ENCODE peak calls at places on chromosomes 6 and 20, in four cellular contexts. K, M, H and V are unnamed samples. For H3K36me3, the result is how much of the 10 kb centered on the place peaks cover.

GRCh38 chr6:25010917-25011625 is 75.3 kb upstream of the RIPOR2 start:
- DNase-seq in K (no peak), M (no peak), H (no peak), V (peak)

GRCh38 chr20:3067139-3068009 is 4.0 kb upstream of the OXT start:
- DNase-seq in K (no peak), M (no peak), H (no peak), V (no peak)

GRCh38 chr6:126033696-126034095 is 47.4 kb downstream of the TRMT11 start:
- DNase-seq in K (peak), M (no peak), H (peak), V (peak)

GRCh38 chr6:46338098-46338497 is 153.2 kb downstream of the RCAN2 start:
- DNase-seq in K (no peak), M (no peak), H (no peak), V (no peak)

GRCh38 chr6:46932941-46933340 is 11.2 kb upstream of the ADGRF5 start:
- DNase-seq in K (no peak), M (no peak), H (no peak), V (no peak)

GRCh38 chr6:84583784-84584183 is 180.6 kb downstream of the TBX18 start:
- DNase-seq in K (no peak), M (no peak), H (no peak), V (no peak)

GRCh38 chr6:33692078-33692759 is 19.3 kb downstream of the UQCC2 start:
- DNase-seq in K (no peak), M (peak), H (no peak), V (no peak)

GRCh38 chr6:31400467-31401289 is 2.7 kb upstream of the MICA start:
- DNase-seq in K (peak), M (peak), H (peak), V (peak)

GRCh38 chr20:58981564-58982364 is 708 bp downstream of the NELFCD start:
- DNase-seq in K (no peak), M (no peak), H (peak), V (peak)

GRCh38 chr6:133891814-133892443 is 3.0 kb downstream of the TCF21 start:
- DNase-seq in K (no peak), M (no peak), H (no peak), V (no peak)

GRCh38 chr20:61874421-61875068 is 191.1 kb downstream of the TAF4 start:
- DNase-seq in K (peak), M (peak), H (peak), V (peak)

GRCh38 chr6:74282143-74282689 is 586.2 kb downstream of the CD109 start:
- DNase-seq in K (no peak), M (peak), H (no peak), V (no peak)

GRCh38 chr6:15332441-15332840 is 86.6 kb downstream of the JARID2 start:
- DNase-seq in K (no peak), M (no peak), H (no peak), V (no peak)

GRCh38 chr6:122640377-122640776 is 30.2 kb downstream of the PKIB start:
- DNase-seq in K (no peak), M (no peak), H (no peak), V (peak)

GRCh38 chr6:36979343-36979742 is 6.7 kb downstream of the MTCH1 start:
- DNase-seq in K (no peak), M (no peak), H (peak), V (peak)

GRCh38 chr6:118297821-118298220 is 250.3 kb upstream of the PLN start:
- DNase-seq in K (no peak), M (no peak), H (no peak), V (no peak)

GRCh38 chr20:63651942-63652191 is 1.4 kb downstream of the STMN3 start:
- DNase-seq in K (no peak), M (no peak), H (no peak), V (no peak)

GRCh38 chr20:61980647-61981583 is 84.8 kb downstream of the TAF4 start:
- DNase-seq in K (no peak), M (peak), H (no peak), V (no peak)

GRCh38 chr20:54223751-54224150 is 15.9 kb downstream of the PFDN4 start:
- DNase-seq in K (peak), M (no peak), H (no peak), V (peak)

GRCh38 chr6:111987295-111987694 is 66.6 kb upstream of the CCN6 start:
- DNase-seq in K (no peak), M (no peak), H (no peak), V (peak)

GRCh38 chr20:23143098-23143497 is 57.0 kb upstream of the CD93 start:
- DNase-seq in K (no peak), M (no peak), H (peak), V (peak)

GRCh38 chr6:95364016-95364604 is 213.2 kb upstream of the MANEA start:
- DNase-seq in K (no peak), M (no peak), H (peak), V (peak)

GRCh38 chr6:139600919-139601470 is 226.5 kb upstream of the CITED2 start:
- DNase-seq in K (no peak), M (no peak), H (no peak), V (no peak)

GRCh38 chr6:68779366-68779765 is 144.3 kb downstream of the ADGRB3 start:
- DNase-seq in K (no peak), M (no peak), H (no peak), V (no peak)

GRCh38 chr6:133671376-133671775 is 217.5 kb upstream of the TCF21 start:
- DNase-seq in K (no peak), M (no peak), H (no peak), V (no peak)

GRCh38 chr6:72553531-72554202 is 68.2 kb upstream of the KCNQ5 start:
- DNase-seq in K (no peak), M (no peak), H (no peak), V (peak)

GRCh38 chr6:84652356-84653026 is 111.9 kb downstream of the TBX18 start:
- DNase-seq in K (no peak), M (no peak), H (no peak), V (peak)

GRCh38 chr6:3327403-3327802 is 68.7 kb downstream of the PSMG4 start:
- DNase-seq in K (no peak), M (no peak), H (no peak), V (no peak)

GRCh38 chr6:89081129-89081422 is 525 bp downstream of the PNRC1 start:
- DNase-seq in K (no peak), M (no peak), H (no peak), V (no peak)

GRCh38 chr6:160507420-160507819 is 156.7 kb downstream of the LPA start:
- DNase-seq in K (no peak), M (no peak), H (no peak), V (no peak)

GRCh38 chr6:91476000-91476399 is 889.1 kb upstream of the MAP3K7 start:
- DNase-seq in K (no peak), M (no peak), H (peak), V (peak)

GRCh38 chr20:50042370-50043313 is 59.9 kb downstream of the SNAI1 start:
- DNase-seq in K (no peak), M (no peak), H (no peak), V (no peak)

GRCh38 chr6:71510057-71510713 is 221.6 kb downstream of the OGFRL1 start:
- DNase-seq in K (peak), M (peak), H (peak), V (peak)

GRCh38 chr20:48758206-48758820 is 69.5 kb downstream of the PREX1 start:
- DNase-seq in K (no peak), M (no peak), H (no peak), V (no peak)

GRCh38 chr20:44780226-44780625 is 30.1 kb downstream of the RIMS4 start:
- DNase-seq in K (peak), M (peak), H (peak), V (peak)

GRCh38 chr20:60187683-60188082 is 229.5 kb downstream of the CDH26 start:
- DNase-seq in K (no peak), M (no peak), H (no peak), V (no peak)

GRCh38 chr6:109356237-109356636 is 26.0 kb downstream of the CD164 start:
- DNase-seq in K (no peak), M (no peak), H (no peak), V (no peak)
- H3K36me3 ChIP-seq in K (under half), M (half or more), H (under half), V (under half)

DNA sequence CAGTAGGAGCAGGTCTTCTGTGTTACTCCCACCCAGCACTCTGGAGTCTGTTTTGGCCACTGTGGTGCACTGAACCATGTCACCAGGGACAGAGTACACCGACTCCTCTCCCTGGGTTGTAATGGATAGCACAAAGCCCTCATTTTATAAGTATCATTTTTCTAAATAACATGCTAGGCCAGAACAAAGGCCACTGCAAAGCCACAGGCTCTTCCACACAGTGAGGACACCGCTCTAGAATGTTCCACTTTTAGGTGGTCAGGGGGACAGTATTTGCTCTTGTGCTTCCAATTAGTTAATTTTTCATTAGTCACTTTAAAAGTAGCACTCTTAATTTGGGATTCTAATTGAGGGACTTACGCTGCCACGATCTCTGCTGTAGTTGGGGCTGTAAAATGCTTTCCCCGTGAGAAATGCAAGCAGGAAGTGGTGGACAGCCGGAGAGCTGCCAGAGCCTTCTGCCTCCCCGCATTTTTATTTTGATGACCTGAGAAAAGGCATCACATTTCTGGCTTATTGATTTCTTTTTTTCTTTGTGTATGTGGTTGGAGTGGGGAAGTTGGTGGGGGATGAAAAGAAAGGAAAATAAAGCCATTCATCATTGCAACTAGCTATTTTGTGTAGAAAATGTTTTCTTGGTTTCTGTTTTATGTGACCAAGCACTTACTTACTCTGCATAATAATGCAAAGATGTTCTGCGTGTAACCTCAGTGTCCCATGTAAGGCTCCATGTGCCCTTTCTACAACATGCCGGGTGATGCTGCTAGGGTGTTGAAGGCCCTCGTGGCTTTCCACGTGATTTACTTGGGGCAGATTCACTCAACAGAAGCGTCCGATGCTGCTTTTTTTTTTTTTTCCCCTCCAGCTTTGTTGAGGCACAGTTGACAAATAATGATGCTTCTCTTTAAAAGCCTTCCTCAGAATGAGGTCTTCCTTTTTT is 195.9 kb downstream of the SASH1 start:
- DNase-seq in K (no peak), M (no peak), H (no peak), V (no peak)
- H3K4me3 ChIP-seq in K (no peak), M (no peak), H (no peak), V (no peak)

GRCh38 chr6:43149260-43149659 is 21.8 kb upstream of the SRF start:
- DNase-seq in K (no peak), M (no peak), H (no peak), V (no peak)
- H3K36me3 ChIP-seq in K (half or more), M (under half), H (under half), V (under half)

GRCh38 chr20:1323256-1323655 is 5.7 kb downstream of the SDCBP2 start:
- DNase-seq in K (no peak), M (no peak), H (no peak), V (no peak)
- H3K4me3 ChIP-seq in K (no peak), M (no peak), H (no peak), V (no peak)

GRCh38 chr6:132506869-132507813 is 5.8 kb downstream of the STX7 start:
- DNase-seq in K (no peak), M (no peak), H (peak), V (peak)

GRCh38 chr6:132506461-132506860 is 6.5 kb downstream of the STX7 start:
- DNase-seq in K (no peak), M (no peak), H (no peak), V (no peak)

GRCh38 chr6:132499757-132500156 is 13.2 kb downstream of the STX7 start:
- DNase-seq in K (no peak), M (no peak), H (no peak), V (peak)

GRCh38 chr6:132504757-132505156 is 8.2 kb downstream of the STX7 start:
- DNase-seq in K (no peak), M (no peak), H (no peak), V (no peak)

GRCh38 chr6:132505158-132505557 is 7.8 kb downstream of the STX7 start:
- DNase-seq in K (no peak), M (no peak), H (no peak), V (no peak)
- H3K36me3 ChIP-seq in K (under half), M (under half), H (under half), V (under half)

DNA sequence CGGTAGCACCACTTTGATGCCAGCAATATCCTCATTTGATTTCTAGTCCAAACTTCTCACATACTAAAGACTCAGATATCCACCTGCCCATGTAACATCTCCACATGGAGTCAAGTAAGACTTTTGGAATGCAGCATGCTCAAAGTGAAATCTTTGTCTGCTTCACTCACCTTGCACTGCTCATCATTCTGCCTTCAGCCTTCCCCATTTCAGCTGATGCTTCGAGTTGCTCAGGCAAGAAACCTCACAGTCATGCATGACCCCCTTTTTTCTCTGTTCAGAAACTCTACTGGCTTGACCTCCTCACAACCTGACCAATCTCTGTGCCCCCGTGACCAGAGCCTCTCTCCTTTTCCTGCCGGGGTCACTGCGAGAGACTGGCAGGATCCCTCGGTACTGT is 41.0 kb upstream of the KIF25 start:
- DNase-seq in K (no peak), M (no peak), H (no peak), V (no peak)
- H3K4me3 ChIP-seq in K (no peak), M (no peak), H (no peak), V (no peak)

GRCh38 chr6:43621836-43622180 is 7.3 kb downstream of the GTPBP2 start:
- DNase-seq in K (no peak), M (no peak), H (no peak), V (no peak)

GRCh38 chr6:43624786-43625288 is 4.2 kb downstream of the GTPBP2 start:
- DNase-seq in K (no peak), M (no peak), H (no peak), V (no peak)

GRCh38 chr6:43621078-43621835 is 7.8 kb downstream of the GTPBP2 start:
- DNase-seq in K (no peak), M (no peak), H (no peak), V (no peak)

GRCh38 chr6:43623880-43624785 is 4.9 kb downstream of the GTPBP2 start:
- DNase-seq in K (no peak), M (no peak), H (no peak), V (no peak)

GRCh38 chr6:43622541-43622940 is 6.5 kb downstream of the GTPBP2 start:
- DNase-seq in K (no peak), M (no peak), H (no peak), V (no peak)
- H3K36me3 ChIP-seq in K (half or more), M (half or more), H (under half), V (under half)

GRCh38 chr20:51752343-51752951 is 15.7 kb downstream of the ATP9A start:
- DNase-seq in K (no peak), M (no peak), H (peak), V (peak)
- H3K4me3 ChIP-seq in K (no peak), M (no peak), H (no peak), V (no peak)

GRCh38 chr6:35282472-35282871 is 15.1 kb upstream of the DEF6 start:
- DNase-seq in K (no peak), M (no peak), H (no peak), V (no peak)
- H3K36me3 ChIP-seq in K (under half), M (half or more), H (under half), V (under half)